ENCODE peak calls at places on chromosomes 7 and 10, in five cellular contexts. One of them, this sample, is unnamed.

GRCh38 chr7:44374007-44374763 is 48.8 kb upstream of the CAMK2B start:
- DNase-seq in esophagus muscularis mucosa: no peak
- DNase-seq in activated gamma-delta T cell treated with Interleukin-2 at 50 U/mL for 16 hours: no peak
- DNase-seq in effector CD4-positive, alpha-beta T cell: no peak
- DNase-seq in stimulated activated CD8-positive, alpha-beta memory T cell treated with anti-CD3 and anti-CD28 coated beads, Interleukin-4, amount 100 ng/mL, for 24 hours: no peak
- DNase-seq in this sample: no peak

GRCh38 chr10:114045071-114045737 is 1.5 kb downstream of the ADRB1 start:
- DNase-seq in esophagus muscularis mucosa: no peak
- DNase-seq in activated gamma-delta T cell treated with Interleukin-2 at 50 U/mL for 16 hours: peak
- DNase-seq in effector CD4-positive, alpha-beta T cell: no peak
- DNase-seq in stimulated activated CD8-positive, alpha-beta memory T cell treated with anti-CD3 and anti-CD28 coated beads, Interleukin-4, amount 100 ng/mL, for 24 hours: no peak
- DNase-seq in this sample: peak

GRCh38 chr10:110496553-110497437 is 912 bp upstream of the DUSP5 start:
- DNase-seq in esophagus muscularis mucosa: no peak
- DNase-seq in activated gamma-delta T cell treated with Interleukin-2 at 50 U/mL for 16 hours: no peak
- DNase-seq in effector CD4-positive, alpha-beta T cell: no peak
- DNase-seq in stimulated activated CD8-positive, alpha-beta memory T cell treated with anti-CD3 and anti-CD28 coated beads, Interleukin-4, amount 100 ng/mL, for 24 hours: no peak
- DNase-seq in this sample: no peak

GRCh38 chr7:51031216-51031615 is 248.5 kb upstream of the GRB10 start:
- DNase-seq in esophagus muscularis mucosa: no peak
- DNase-seq in activated gamma-delta T cell treated with Interleukin-2 at 50 U/mL for 16 hours: no peak
- DNase-seq in effector CD4-positive, alpha-beta T cell: no peak
- DNase-seq in stimulated activated CD8-positive, alpha-beta memory T cell treated with anti-CD3 and anti-CD28 coated beads, Interleukin-4, amount 100 ng/mL, for 24 hours: no peak
- DNase-seq in this sample: no peak

GRCh38 chr10:94038024-94038423 is 44.3 kb downstream of the PLCE1 start:
- DNase-seq in esophagus muscularis mucosa: no peak
- DNase-seq in activated gamma-delta T cell treated with Interleukin-2 at 50 U/mL for 16 hours: no peak
- DNase-seq in effector CD4-positive, alpha-beta T cell: no peak
- DNase-seq in stimulated activated CD8-positive, alpha-beta memory T cell treated with anti-CD3 and anti-CD28 coated beads, Interleukin-4, amount 100 ng/mL, for 24 hours: no peak
- DNase-seq in this sample: no peak

GRCh38 chr10:95249467-95249866 is 41.3 kb downstream of the PDLIM1 start:
- DNase-seq in esophagus muscularis mucosa: peak
- DNase-seq in activated gamma-delta T cell treated with Interleukin-2 at 50 U/mL for 16 hours: no peak
- DNase-seq in effector CD4-positive, alpha-beta T cell: no peak
- DNase-seq in stimulated activated CD8-positive, alpha-beta memory T cell treated with anti-CD3 and anti-CD28 coated beads, Interleukin-4, amount 100 ng/mL, for 24 hours: no peak
- DNase-seq in this sample: no peak

GRCh38 chr7:142413280-142414000 is 155.6 kb upstream of the PRSS58 start:
- DNase-seq in esophagus muscularis mucosa: no peak
- DNase-seq in activated gamma-delta T cell treated with Interleukin-2 at 50 U/mL for 16 hours: no peak
- DNase-seq in effector CD4-positive, alpha-beta T cell: no peak
- DNase-seq in stimulated activated CD8-positive, alpha-beta memory T cell treated with anti-CD3 and anti-CD28 coated beads, Interleukin-4, amount 100 ng/mL, for 24 hours: no peak
- DNase-seq in this sample: no peak

GRCh38 chr7:158829021-158829341 is 328 bp downstream of the ESYT2 start:
- DNase-seq in esophagus muscularis mucosa: peak
- DNase-seq in activated gamma-delta T cell treated with Interleukin-2 at 50 U/mL for 16 hours: peak
- DNase-seq in effector CD4-positive, alpha-beta T cell: peak
- DNase-seq in stimulated activated CD8-positive, alpha-beta memory T cell treated with anti-CD3 and anti-CD28 coated beads, Interleukin-4, amount 100 ng/mL, for 24 hours: peak
- DNase-seq in this sample: peak

GRCh38 chr10:57430376-57430775 is 837.3 kb downstream of the IPMK start:
- DNase-seq in esophagus muscularis mucosa: no peak
- DNase-seq in activated gamma-delta T cell treated with Interleukin-2 at 50 U/mL for 16 hours: no peak
- DNase-seq in effector CD4-positive, alpha-beta T cell: no peak
- DNase-seq in stimulated activated CD8-positive, alpha-beta memory T cell treated with anti-CD3 and anti-CD28 coated beads, Interleukin-4, amount 100 ng/mL, for 24 hours: no peak
- DNase-seq in this sample: no peak

GRCh38 chr7:46494026-46494425 is 573.0 kb upstream of the IGFBP3 start:
- DNase-seq in esophagus muscularis mucosa: no peak
- DNase-seq in activated gamma-delta T cell treated with Interleukin-2 at 50 U/mL for 16 hours: no peak
- DNase-seq in effector CD4-positive, alpha-beta T cell: no peak
- DNase-seq in stimulated activated CD8-positive, alpha-beta memory T cell treated with anti-CD3 and anti-CD28 coated beads, Interleukin-4, amount 100 ng/mL, for 24 hours: no peak
- DNase-seq in this sample: no peak

GRCh38 chr10:34405611-34406462 is 409.3 kb downstream of the PARD3 start:
- DNase-seq in esophagus muscularis mucosa: no peak
- DNase-seq in activated gamma-delta T cell treated with Interleukin-2 at 50 U/mL for 16 hours: no peak
- DNase-seq in effector CD4-positive, alpha-beta T cell: no peak
- DNase-seq in stimulated activated CD8-positive, alpha-beta memory T cell treated with anti-CD3 and anti-CD28 coated beads, Interleukin-4, amount 100 ng/mL, for 24 hours: no peak
- DNase-seq in this sample: no peak

GRCh38 chr7:135333196-135333595 is 99.6 kb downstream of the STRA8 start:
- DNase-seq in esophagus muscularis mucosa: no peak
- DNase-seq in activated gamma-delta T cell treated with Interleukin-2 at 50 U/mL for 16 hours: no peak
- DNase-seq in effector CD4-positive, alpha-beta T cell: no peak
- DNase-seq in stimulated activated CD8-positive, alpha-beta memory T cell treated with anti-CD3 and anti-CD28 coated beads, Interleukin-4, amount 100 ng/mL, for 24 hours: no peak
- DNase-seq in this sample: no peak

GRCh38 chr7:23205861-23206510 is 24.1 kb downstream of the NUP42 start:
- DNase-seq in esophagus muscularis mucosa: no peak
- DNase-seq in activated gamma-delta T cell treated with Interleukin-2 at 50 U/mL for 16 hours: no peak
- DNase-seq in effector CD4-positive, alpha-beta T cell: no peak
- DNase-seq in stimulated activated CD8-positive, alpha-beta memory T cell treated with anti-CD3 and anti-CD28 coated beads, Interleukin-4, amount 100 ng/mL, for 24 hours: no peak
- DNase-seq in this sample: no peak

GRCh38 chr10:1666147-1666546 is 71.2 kb downstream of the ADARB2 start:
- DNase-seq in esophagus muscularis mucosa: no peak
- DNase-seq in activated gamma-delta T cell treated with Interleukin-2 at 50 U/mL for 16 hours: no peak
- DNase-seq in effector CD4-positive, alpha-beta T cell: no peak
- DNase-seq in stimulated activated CD8-positive, alpha-beta memory T cell treated with anti-CD3 and anti-CD28 coated beads, Interleukin-4, amount 100 ng/mL, for 24 hours: no peak
- DNase-seq in this sample: no peak

GRCh38 chr10:119516381-119517234 is 25.9 kb downstream of the RGS10 start:
- DNase-seq in esophagus muscularis mucosa: no peak
- DNase-seq in activated gamma-delta T cell treated with Interleukin-2 at 50 U/mL for 16 hours: peak
- DNase-seq in effector CD4-positive, alpha-beta T cell: peak
- DNase-seq in stimulated activated CD8-positive, alpha-beta memory T cell treated with anti-CD3 and anti-CD28 coated beads, Interleukin-4, amount 100 ng/mL, for 24 hours: peak
- DNase-seq in this sample: no peak

GRCh38 chr7:47795631-47796030 is 152.6 kb downstream of the PKD1L1 start:
- DNase-seq in esophagus muscularis mucosa: no peak
- DNase-seq in activated gamma-delta T cell treated with Interleukin-2 at 50 U/mL for 16 hours: no peak
- DNase-seq in effector CD4-positive, alpha-beta T cell: no peak
- DNase-seq in stimulated activated CD8-positive, alpha-beta memory T cell treated with anti-CD3 and anti-CD28 coated beads, Interleukin-4, amount 100 ng/mL, for 24 hours: no peak
- DNase-seq in this sample: no peak

GRCh38 chr7:99551329-99551728 is 585 bp downstream of the FAM200A start:
- DNase-seq in esophagus muscularis mucosa: no peak
- DNase-seq in activated gamma-delta T cell treated with Interleukin-2 at 50 U/mL for 16 hours: no peak
- DNase-seq in effector CD4-positive, alpha-beta T cell: no peak
- DNase-seq in stimulated activated CD8-positive, alpha-beta memory T cell treated with anti-CD3 and anti-CD28 coated beads, Interleukin-4, amount 100 ng/mL, for 24 hours: no peak
- DNase-seq in this sample: no peak

GRCh38 chr7:139523199-139523941 is at the start of gene CLEC2L:
- DNase-seq in esophagus muscularis mucosa: no peak
- DNase-seq in activated gamma-delta T cell treated with Interleukin-2 at 50 U/mL for 16 hours: no peak
- DNase-seq in effector CD4-positive, alpha-beta T cell: no peak
- DNase-seq in stimulated activated CD8-positive, alpha-beta memory T cell treated with anti-CD3 and anti-CD28 coated beads, Interleukin-4, amount 100 ng/mL, for 24 hours: no peak
- DNase-seq in this sample: no peak

GRCh38 chr7:50121269-50121668 is 28.2 kb upstream of the ZPBP start:
- DNase-seq in esophagus muscularis mucosa: no peak
- DNase-seq in activated gamma-delta T cell treated with Interleukin-2 at 50 U/mL for 16 hours: no peak
- DNase-seq in effector CD4-positive, alpha-beta T cell: no peak
- DNase-seq in stimulated activated CD8-positive, alpha-beta memory T cell treated with anti-CD3 and anti-CD28 coated beads, Interleukin-4, amount 100 ng/mL, for 24 hours: no peak
- DNase-seq in this sample: no peak

GRCh38 chr7:136953386-136953785 is 84.9 kb downstream of the CHRM2 start:
- DNase-seq in esophagus muscularis mucosa: no peak
- DNase-seq in activated gamma-delta T cell treated with Interleukin-2 at 50 U/mL for 16 hours: no peak
- DNase-seq in effector CD4-positive, alpha-beta T cell: no peak
- DNase-seq in stimulated activated CD8-positive, alpha-beta memory T cell treated with anti-CD3 and anti-CD28 coated beads, Interleukin-4, amount 100 ng/mL, for 24 hours: no peak
- DNase-seq in this sample: no peak

GRCh38 chr10:49287689-49288340 is 11.2 kb upstream of the C10orf71 start:
- DNase-seq in esophagus muscularis mucosa: no peak
- DNase-seq in activated gamma-delta T cell treated with Interleukin-2 at 50 U/mL for 16 hours: no peak
- DNase-seq in effector CD4-positive, alpha-beta T cell: no peak
- DNase-seq in stimulated activated CD8-positive, alpha-beta memory T cell treated with anti-CD3 and anti-CD28 coated beads, Interleukin-4, amount 100 ng/mL, for 24 hours: no peak
- DNase-seq in this sample: no peak

GRCh38 chr7:83684928-83685327 is 36.0 kb upstream of the SEMA3E start:
- DNase-seq in esophagus muscularis mucosa: no peak
- DNase-seq in activated gamma-delta T cell treated with Interleukin-2 at 50 U/mL for 16 hours: no peak
- DNase-seq in effector CD4-positive, alpha-beta T cell: no peak
- DNase-seq in stimulated activated CD8-positive, alpha-beta memory T cell treated with anti-CD3 and anti-CD28 coated beads, Interleukin-4, amount 100 ng/mL, for 24 hours: no peak
- DNase-seq in this sample: no peak

GRCh38 chr10:43166207-43166878 is 28.1 kb downstream of the CSGALNACT2 start:
- DNase-seq in esophagus muscularis mucosa: no peak
- DNase-seq in activated gamma-delta T cell treated with Interleukin-2 at 50 U/mL for 16 hours: no peak
- DNase-seq in effector CD4-positive, alpha-beta T cell: no peak
- DNase-seq in stimulated activated CD8-positive, alpha-beta memory T cell treated with anti-CD3 and anti-CD28 coated beads, Interleukin-4, amount 100 ng/mL, for 24 hours: no peak
- DNase-seq in this sample: no peak

GRCh38 chr10:102633848-102634247 is 10.4 kb upstream of the TRIM8 start:
- DNase-seq in esophagus muscularis mucosa: no peak
- DNase-seq in activated gamma-delta T cell treated with Interleukin-2 at 50 U/mL for 16 hours: no peak
- DNase-seq in effector CD4-positive, alpha-beta T cell: no peak
- DNase-seq in stimulated activated CD8-positive, alpha-beta memory T cell treated with anti-CD3 and anti-CD28 coated beads, Interleukin-4, amount 100 ng/mL, for 24 hours: no peak
- DNase-seq in this sample: no peak

GRCh38 chr10:128210215-128211063 is 84.2 kb upstream of the MKI67 start:
- DNase-seq in esophagus muscularis mucosa: no peak
- DNase-seq in activated gamma-delta T cell treated with Interleukin-2 at 50 U/mL for 16 hours: peak
- DNase-seq in effector CD4-positive, alpha-beta T cell: peak
- DNase-seq in stimulated activated CD8-positive, alpha-beta memory T cell treated with anti-CD3 and anti-CD28 coated beads, Interleukin-4, amount 100 ng/mL, for 24 hours: peak
- DNase-seq in this sample: peak

This sample was measured in 8988T.